ENCODE peak calls at places on chromosome 11, in seven cellular contexts. E is left lung; T is testis; A is neural crest cell; G is CD8-positive, alpha-beta T cell; J is fibroblast of lung; V is GM23338. S is an unnamed sample.

GRCh38 chr11:131108780-131109179 is 192.5 kb upstream of the SNX19 start:
- DNase-seq in T (no peak), J (no peak), A (no peak), G (no peak), V (no peak), E (no peak), S (no peak)

GRCh38 chr11:70522613-70523311 is 124.4 kb downstream of the CTTN start:
- DNase-seq in J (no peak), V (no peak), A (peak), T (no peak), E (no peak), G (no peak), S (no peak)

GRCh38 chr11:32244453-32244852 is 153.6 kb downstream of the RCN1 start:
- DNase-seq in A (no peak), G (no peak), J (no peak), E (no peak), V (no peak), T (no peak), S (no peak)

GRCh38 chr11:67482275-67482735 is 521 bp upstream of the AIP start:
- DNase-seq in V (no peak), E (no peak), T (no peak), A (no peak), J (no peak), G (no peak), S (no peak)

GRCh38 chr11:14894657-14895598 is 2.9 kb upstream of the CYP2R1 start:
- DNase-seq in A (no peak), G (no peak), J (peak), E (peak), V (no peak), T (peak), S (no peak)

GRCh38 chr11:2203440-2204259 is 32.0 kb upstream of the TH start:
- DNase-seq in A (no peak), E (no peak), T (no peak), J (no peak), V (no peak), G (no peak), S (no peak)

GRCh38 chr11:33869511-33870422 is 22.1 kb downstream of the LMO2 start:
- DNase-seq in G (peak), E (peak), V (peak), T (no peak), J (peak), A (peak), S (peak)

GRCh38 chr11:43852057-43852636 is 28.5 kb upstream of the ALKBH3 start:
- DNase-seq in E (peak), V (peak), T (peak), A (peak), J (peak), G (peak), S (peak)

GRCh38 chr11:86632499-86633269 is 39.7 kb downstream of the ME3 start:
- DNase-seq in J (peak), A (no peak), V (peak), G (no peak), E (peak), T (peak), S (peak)

GRCh38 chr11:89498845-89499448 is 7.8 kb upstream of the NOX4 start:
- DNase-seq in A (no peak), E (no peak), G (no peak), T (no peak), V (peak), J (no peak), S (no peak)
- TF ChIP-seq CTCF in A (peak), E (no peak), G (no peak), T (no peak), V (peak), J (peak), S (peak)

GRCh38 chr11:13249177-13249576 is 28.4 kb upstream of the BMAL1 start:
- DNase-seq in A (no peak), J (no peak), G (no peak), E (no peak), V (no peak), T (no peak), S (no peak)

GRCh38 chr11:13251961-13252360 is 25.6 kb upstream of the BMAL1 start:
- DNase-seq in J (no peak), A (no peak), E (no peak), G (no peak), T (no peak), V (no peak), S (no peak)

GRCh38 chr11:13247606-13248320 is 29.8 kb upstream of the BMAL1 start:
- DNase-seq in V (no peak), E (no peak), T (no peak), J (no peak), G (no peak), A (no peak), S (no peak)

DNA sequence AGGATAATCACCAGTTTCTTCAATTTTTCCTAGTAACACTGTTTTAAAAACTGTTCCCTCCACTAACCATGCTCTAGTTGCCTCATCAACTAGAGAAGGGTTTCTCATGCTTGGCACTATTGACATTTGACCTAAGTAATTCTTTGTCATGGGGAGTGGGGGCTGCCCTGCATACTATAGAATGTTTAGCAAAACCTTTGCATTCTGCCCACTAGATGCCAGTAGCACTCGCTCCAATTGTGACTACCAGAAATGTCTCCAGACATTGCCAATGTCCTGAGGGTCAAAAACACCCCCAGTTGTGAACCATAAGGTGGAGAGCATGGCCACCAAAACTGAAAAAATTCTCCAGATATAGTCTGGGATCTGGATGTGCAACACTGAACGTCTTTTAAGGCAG is 27.6 kb upstream of the BMAL1 start:
- DNase-seq in T (no peak), A (no peak), E (no peak), J (peak), G (no peak), V (peak), S (no peak)
- TF ChIP-seq CTCF in T (no peak), A (no peak), E (no peak), J (peak), G (no peak), V (peak), S (no peak)

GRCh38 chr11:91433284-91434010 is 791.2 kb upstream of the FAT3 start:
- DNase-seq in J (no peak), E (no peak), G (no peak), A (no peak), V (no peak), T (no peak), S (no peak)

DNA sequence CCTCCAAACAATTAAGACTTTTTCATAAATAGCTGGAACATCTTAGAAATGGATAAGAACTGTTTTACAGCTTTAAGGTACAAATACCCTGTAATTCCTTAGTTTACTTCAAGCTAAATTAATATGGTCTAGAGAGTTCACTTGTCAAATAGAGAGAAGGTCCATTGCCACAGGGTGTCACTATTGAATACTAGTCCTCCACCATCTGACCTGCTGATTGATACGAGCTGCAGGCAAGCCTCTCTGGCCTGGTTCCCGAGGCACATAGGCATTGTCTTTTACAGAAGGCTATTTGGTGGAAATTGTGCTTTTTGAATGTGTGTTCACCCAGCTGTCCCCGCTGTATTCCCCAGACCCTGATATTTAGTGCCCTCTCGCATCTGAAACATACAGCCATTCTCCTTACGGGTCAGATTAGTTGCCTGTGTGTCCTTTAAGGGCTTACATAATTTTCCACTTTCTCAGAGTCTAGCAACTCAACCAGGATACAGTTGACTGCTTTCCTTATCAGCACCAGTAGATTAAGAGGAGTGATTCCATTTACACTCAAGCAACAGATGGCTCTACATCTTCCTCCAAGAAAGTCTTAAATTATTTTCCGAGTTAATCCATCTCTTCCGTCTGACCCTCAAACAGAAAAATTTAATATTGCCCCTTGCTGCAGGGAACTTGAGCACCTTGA is 788.8 kb upstream of the FAT3 start:
- DNase-seq in G (no peak), E (no peak), J (no peak), T (peak), V (peak), A (no peak), S (no peak)
- TF ChIP-seq CTCF in G (no peak), E (no peak), J (no peak), T (no peak), V (peak), A (no peak), S (no peak)

GRCh38 chr11:17548444-17548843 is 1.4 kb downstream of the OTOG start:
- DNase-seq in E (no peak), T (no peak), A (no peak), J (no peak), V (peak), G (no peak), S (no peak)
- TF ChIP-seq CTCF in E (no peak), T (no peak), A (peak), J (no peak), V (peak), G (no peak), S (no peak)

GRCh38 chr11:66262696-66263095 is 5.7 kb upstream of the RAB1B start:
- DNase-seq in E (no peak), V (no peak), T (no peak), G (no peak), J (no peak), A (no peak), S (no peak)
- TF ChIP-seq CTCF in E (no peak), V (no peak), T (no peak), G (no peak), J (no peak), A (no peak), S (no peak)

DNA sequence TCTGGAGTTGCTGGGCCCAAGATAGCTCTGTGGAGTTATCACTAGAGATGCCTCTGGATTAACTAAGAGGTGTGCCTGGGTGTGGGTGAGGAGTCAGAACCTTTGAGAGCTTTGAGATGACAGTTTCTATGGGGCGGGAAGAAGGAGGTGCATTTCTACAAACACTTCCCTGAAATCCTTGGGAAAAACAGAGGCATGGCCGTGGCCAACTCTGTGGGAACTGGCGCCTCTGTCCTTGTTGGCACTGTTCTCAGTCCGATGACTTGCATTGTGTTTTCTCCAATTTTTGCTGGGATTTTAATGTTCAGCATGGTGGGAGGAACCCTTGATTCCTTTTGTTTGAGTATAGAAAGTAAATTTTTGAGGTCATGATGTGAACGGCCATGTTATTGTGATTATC is 115.8 kb upstream of the PARVA start:
- DNase-seq in A (no peak), G (no peak), T (no peak), E (no peak), V (no peak), J (no peak), S (no peak)
- TF ChIP-seq CTCF in A (no peak), G (no peak), T (no peak), E (no peak), V (no peak), J (no peak), S (no peak)

GRCh38 chr11:18720086-18720810 is 5.7 kb downstream of the IGSF22 start:
- DNase-seq in J (no peak), E (no peak), T (no peak), V (no peak), A (no peak), G (no peak), S (no peak)
- TF ChIP-seq CTCF in J (no peak), E (no peak), T (no peak), V (no peak), A (no peak), G (no peak), S (no peak)

GRCh38 chr11:88494857-88495256 is 157.3 kb upstream of the CTSC start:
- DNase-seq in A (no peak), V (peak), J (no peak), E (no peak), G (no peak), T (no peak), S (no peak)
- TF ChIP-seq CTCF in A (no peak), V (peak), J (no peak), E (no peak), G (no peak), T (no peak), S (no peak)

GRCh38 chr11:61577383-61578118 is 3.3 kb downstream of the SYT7 start:
- DNase-seq in E (no peak), J (no peak), G (no peak), A (peak), V (peak), T (peak), S (peak)
- TF ChIP-seq CTCF in E (no peak), J (peak), G (no peak), A (peak), V (peak), T (no peak), S (no peak)

S was measured in endothelial cell.